ENCODE peak calls at places on chromosomes 12 and 14, in four cellular contexts. G is GM12878, J is HepG2, P is K562. H is an unnamed sample. For H3K36me3, the result is how much of the 10 kb centered on the place peaks cover.

GRCh38 chr12:105041186-105041585 is 43.1 kb downstream of the ALDH1L2 start:
- DNase-seq in G (no peak), J (no peak), P (no peak), H (no peak)

GRCh38 chr14:59215353-59215752 is 26.9 kb downstream of the DAAM1 start:
- DNase-seq in G (no peak), J (peak), P (no peak), H (peak)

GRCh38 chr14:74085047-74085637 is 386 bp downstream of the LIN52 start:
- DNase-seq in G (no peak), J (peak), P (peak), H (no peak)

GRCh38 chr14:44961151-44961729 is 507 bp downstream of the KLHL28 start:
- DNase-seq in G (no peak), J (no peak), P (peak), H (peak)

GRCh38 chr12:6199211-6199530 is 1.0 kb upstream of the CD9 start:
- DNase-seq in G (no peak), J (no peak), P (no peak), H (no peak)

GRCh38 chr14:68145036-68145435 is 325.5 kb downstream of the RAD51B start:
- DNase-seq in G (no peak), J (no peak), P (no peak), H (peak)

GRCh38 chr12:47935196-47935595 is 28.2 kb upstream of the TMEM106C start:
- DNase-seq in G (no peak), J (peak), P (no peak), H (no peak)

GRCh38 chr12:95653761-95654546 is 102.7 kb upstream of the USP44 start:
- DNase-seq in G (no peak), J (peak), P (no peak), H (peak)

GRCh38 chr12:115341442-115341841 is 657.5 kb upstream of the TBX3 start:
- DNase-seq in G (no peak), J (no peak), P (no peak), H (peak)

GRCh38 chr14:52286659-52287649 is 19.5 kb downstream of the PTGDR start:
- DNase-seq in G (no peak), J (no peak), P (no peak), H (no peak)

GRCh38 chr12:96766232-96766631 is 140.8 kb upstream of the NEDD1 start:
- DNase-seq in G (no peak), J (peak), P (no peak), H (no peak)

GRCh38 chr12:107091989-107092641 is 1.2 kb downstream of the CRY1 start:
- DNase-seq in G (peak), J (peak), P (peak), H (peak)

GRCh38 chr12:34401659-34402227 is 379.4 kb downstream of the ALG10 start:
- DNase-seq in G (no peak), J (no peak), P (peak), H (no peak)

GRCh38 chr14:72787841-72788240 is 106.1 kb downstream of the DPF3 start:
- DNase-seq in G (no peak), J (no peak), P (no peak), H (no peak)

GRCh38 chr12:103249614-103250013 is 246.2 kb downstream of the C12orf42 start:
- DNase-seq in G (no peak), J (no peak), P (no peak), H (no peak)

GRCh38 chr12:77686760-77687159 is 143.9 kb upstream of the NAV3 start:
- DNase-seq in G (no peak), J (no peak), P (no peak), H (peak)

GRCh38 chr14:64826333-64826732 is 53.4 kb downstream of the SPTB start:
- DNase-seq in G (no peak), J (no peak), P (no peak), H (no peak)

GRCh38 chr12:117363953-117364486 is 2.6 kb upstream of the NOS1 start:
- DNase-seq in G (no peak), J (no peak), P (no peak), H (no peak)

GRCh38 chr12:67540920-67541624 is 107.5 kb upstream of the DYRK2 start:
- DNase-seq in G (peak), J (no peak), P (no peak), H (no peak)

GRCh38 chr14:59098377-59098776 is 90.1 kb upstream of the DAAM1 start:
- DNase-seq in G (no peak), J (no peak), P (no peak), H (no peak)

GRCh38 chr12:107139787-107140186 is 46.4 kb upstream of the CRY1 start:
- DNase-seq in G (no peak), J (no peak), P (no peak), H (no peak)

GRCh38 chr14:82720931-82721330 is 1187.3 kb upstream of the SEL1L start:
- DNase-seq in G (no peak), J (no peak), P (no peak), H (no peak)

GRCh38 chr14:64800000-64800399 is 79.7 kb downstream of the SPTB start:
- DNase-seq in G (no peak), J (peak), P (no peak), H (peak)

GRCh38 chr12:51269174-51270066 is 795 bp downstream of the SMAGP start:
- DNase-seq in G (no peak), J (peak), P (no peak), H (peak)

GRCh38 chr14:54175298-54175942 is 218.8 kb upstream of the BMP4 start:
- DNase-seq in G (peak), J (peak), P (peak), H (peak)

GRCh38 chr14:100686858-100687257 is 39.8 kb upstream of the DLK1 start:
- DNase-seq in G (no peak), J (no peak), P (no peak), H (no peak)

GRCh38 chr12:123958462-123958861 is 14.2 kb downstream of the CCDC92 start:
- DNase-seq in G (no peak), J (no peak), P (no peak), H (no peak)

GRCh38 chr14:102929349-102930137 is 7.1 kb downstream of the AMN start:
- DNase-seq in G (no peak), J (no peak), P (no peak), H (no peak)

GRCh38 chr12:125443316-125443715 is 378.1 kb downstream of the AACS start:
- DNase-seq in G (no peak), J (no peak), P (no peak), H (no peak)

GRCh38 chr14:59207506-59207933 is 19.1 kb downstream of the DAAM1 start:
- DNase-seq in G (peak), J (no peak), P (no peak), H (no peak)

GRCh38 chr12:111033281-111034147 is 113.1 kb upstream of the MYL2 start:
- DNase-seq in G (no peak), J (no peak), P (no peak), H (no peak)

GRCh38 chr12:14931791-14932560 is 6.4 kb downstream of the ERP27 start:
- DNase-seq in G (no peak), J (no peak), P (no peak), H (no peak)

GRCh38 chr12:99092100-99092851 is 447.2 kb downstream of the APAF1 start:
- DNase-seq in G (no peak), J (no peak), P (no peak), H (no peak)

GRCh38 chr14:102993523-102993922 is 63.8 kb downstream of the CDC42BPB start:
- DNase-seq in G (no peak), J (peak), P (no peak), H (peak)

GRCh38 chr12:70609739-70610491 is 27.3 kb downstream of the PTPRB start:
- DNase-seq in G (no peak), J (no peak), P (peak), H (peak)

GRCh38 chr12:6987956-6988573 is 17.4 kb downstream of the EMG1 start:
- DNase-seq in G (no peak), J (no peak), P (no peak), H (no peak)

GRCh38 chr12:122203968-122204828 is 689 bp downstream of the B3GNT4 start:
- DNase-seq in G (no peak), J (no peak), P (no peak), H (no peak)

GRCh38 chr14:101600891-101601602 is 39.8 kb downstream of the DIO3 start:
- DNase-seq in G (no peak), J (no peak), P (no peak), H (no peak)

GRCh38 chr14:78747809-78748208 is 577.6 kb downstream of the NRXN3 start:
- DNase-seq in G (no peak), J (no peak), P (no peak), H (no peak)

GRCh38 chr12:111056618-111057521 is 136.5 kb upstream of the MYL2 start:
- DNase-seq in G (peak), J (no peak), P (peak), H (no peak)

GRCh38 chr12:16492820-16493797 is 112.9 kb downstream of the LMO3 start:
- DNase-seq in G (no peak), J (peak), P (no peak), H (no peak)

GRCh38 chr12:16495196-16495595 is 110.8 kb downstream of the LMO3 start:
- DNase-seq in G (no peak), J (no peak), P (no peak), H (no peak)

DNA sequence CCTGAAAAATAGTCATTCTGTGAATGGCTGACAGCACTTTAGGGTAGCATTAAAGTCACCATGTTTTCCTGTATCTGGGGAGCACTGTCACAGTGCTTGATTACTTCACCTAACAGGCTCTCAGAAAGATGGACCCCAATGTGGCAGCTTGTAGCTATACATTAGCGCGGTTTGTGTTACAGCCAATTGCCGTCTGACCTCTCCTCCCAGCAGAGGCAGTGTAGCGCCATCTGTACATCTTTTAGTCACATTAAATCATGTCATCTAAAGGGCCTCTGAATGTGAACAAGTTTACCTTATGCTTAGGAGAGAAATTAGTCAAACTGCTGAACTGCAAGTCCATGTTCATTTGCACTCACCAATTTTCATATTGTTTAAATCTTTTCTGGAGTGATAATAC is 113.7 kb downstream of the LMO3 start:
- DNase-seq in G (no peak), J (no peak), P (no peak), H (no peak)
- TF ChIP-seq MYC in G (no peak), J (no peak), P (no peak), H (no peak)

GRCh38 chr14:75803768-75804167 is 142.7 kb downstream of the TTLL5 start:
- DNase-seq in G (no peak), J (no peak), P (no peak), H (no peak)
- TF ChIP-seq MAX in G (no peak), J (no peak), P (no peak), H (no peak)

GRCh38 chr12:53484686-53485567 is 14.3 kb downstream of the MAP3K12 start:
- DNase-seq in G (no peak), J (no peak), P (no peak), H (no peak)

GRCh38 chr12:53482626-53483165 is 16.6 kb downstream of the MAP3K12 start:
- DNase-seq in G (no peak), J (no peak), P (no peak), H (no peak)

GRCh38 chr12:53483225-53483978 is 15.9 kb downstream of the MAP3K12 start:
- DNase-seq in G (no peak), J (no peak), P (no peak), H (no peak)

GRCh38 chr12:53481957-53482586 is 17.2 kb downstream of the MAP3K12 start:
- DNase-seq in G (no peak), J (peak), P (no peak), H (no peak)

DNA sequence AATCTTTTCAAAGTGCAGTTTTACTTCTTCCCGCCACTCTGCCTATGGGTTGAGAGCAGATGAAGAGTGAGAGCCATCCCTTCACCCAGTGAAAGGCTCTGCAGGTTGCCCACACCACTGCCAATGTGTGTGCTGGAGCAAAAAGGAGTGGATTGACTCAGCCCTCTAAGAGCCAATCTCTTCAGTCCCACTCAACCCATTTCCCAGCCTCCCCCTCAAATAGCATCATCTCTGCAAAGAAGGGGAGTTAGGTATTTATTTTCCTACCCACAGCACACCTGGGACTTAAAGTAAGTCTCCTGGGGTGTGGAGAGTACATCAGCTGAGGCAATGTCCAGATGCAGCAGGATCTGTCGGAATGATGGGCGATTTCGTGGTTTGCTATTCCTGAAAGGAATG is 15.3 kb downstream of the MAP3K12 start:
- DNase-seq in G (no peak), J (no peak), P (no peak), H (no peak)
- H3K36me3 ChIP-seq in G (under half), J (under half), P (half or more), H (half or more)

DNA sequence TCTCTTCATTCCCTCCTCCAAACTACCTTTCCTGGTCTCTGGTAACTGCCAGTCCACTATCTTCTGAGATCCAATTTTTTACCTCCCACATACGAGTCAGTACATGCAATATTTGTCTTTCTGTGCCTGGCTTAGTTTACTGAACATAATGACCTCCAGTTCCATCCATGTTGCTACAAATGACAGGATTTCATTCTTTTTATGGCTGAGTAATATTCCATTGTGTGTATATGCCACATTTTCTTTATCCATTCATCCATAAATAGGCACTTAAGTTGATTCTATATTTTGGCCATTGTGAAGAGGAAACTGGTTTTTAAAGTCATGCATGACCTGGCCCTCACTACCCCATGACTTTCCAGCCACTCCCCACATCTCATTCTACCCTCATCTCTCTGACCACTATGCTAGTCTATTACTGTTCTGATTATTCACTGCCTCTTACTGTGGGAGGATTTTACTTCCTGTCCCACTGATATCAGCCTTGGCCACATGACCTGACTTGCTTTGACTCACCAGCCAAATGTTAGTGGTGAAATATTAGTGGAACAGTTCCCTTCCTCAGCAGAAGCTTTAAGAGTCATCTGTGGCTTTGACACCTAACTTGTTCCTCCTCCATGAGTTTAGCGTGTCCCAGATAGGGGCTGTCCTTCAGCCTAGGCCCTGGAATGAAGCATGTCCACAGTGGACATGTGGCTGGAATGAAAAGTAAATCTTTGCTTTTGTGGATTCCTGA is 52.2 kb downstream of the GOLGA5 start:
- DNase-seq in G (peak), J (no peak), P (no peak), H (peak)
- TF ChIP-seq MYC in G (no peak), J (no peak), P (no peak), H (no peak)

DNA sequence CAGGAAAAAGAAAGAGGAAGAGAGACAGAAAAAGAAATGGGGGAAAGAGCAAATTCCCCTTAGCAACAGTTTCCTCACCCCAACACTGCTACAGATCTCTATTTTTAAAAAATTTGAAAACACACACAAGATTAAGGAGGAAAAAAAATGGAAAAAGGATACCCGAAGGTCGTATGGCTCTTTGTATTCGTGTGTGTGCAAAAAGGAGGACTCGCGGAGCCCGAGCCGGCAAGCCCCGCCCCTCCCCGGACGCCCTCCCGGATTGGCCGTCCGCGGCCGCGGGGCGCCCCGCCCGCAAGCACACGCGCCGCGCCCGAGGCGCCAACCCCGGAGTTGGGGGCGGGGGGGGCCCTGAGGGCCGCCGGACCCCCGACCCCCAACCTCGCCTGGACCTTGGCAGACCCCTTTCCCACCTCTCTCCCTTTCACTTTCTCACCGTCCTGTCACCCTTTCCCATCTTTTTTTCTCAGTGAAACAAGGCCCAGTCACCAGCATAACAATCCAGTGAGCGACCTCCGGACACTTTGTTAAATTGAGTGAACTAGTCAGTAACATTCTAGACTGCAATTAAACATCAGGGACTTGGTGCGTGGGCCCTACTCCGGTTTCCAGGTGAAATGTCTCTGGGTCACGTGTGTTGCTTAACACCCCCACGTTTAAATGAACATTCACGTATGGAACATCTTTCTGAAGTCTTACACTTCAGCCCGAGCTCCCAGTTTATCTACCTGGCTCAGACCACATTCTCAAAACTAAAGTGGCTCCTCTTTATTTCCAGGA is at the start of gene C14orf93:
- DNase-seq in G (no peak), J (peak), P (peak), H (peak)
- TF ChIP-seq MAX in G (peak), J (peak), P (peak), H (no peak)

GRCh38 chr12:54475542-54475941 is 2.1 kb upstream of the GTSF1 start:
- DNase-seq in G (no peak), J (no peak), P (no peak), H (no peak)

GRCh38 chr12:54472494-54473262 is 724 bp downstream of the GTSF1 start:
- DNase-seq in G (no peak), J (no peak), P (peak), H (no peak)

GRCh38 chr12:54479421-54479820 is 6.0 kb upstream of the GTSF1 start:
- DNase-seq in G (no peak), J (no peak), P (no peak), H (no peak)

GRCh38 chr12:54477259-54477658 is 3.9 kb upstream of the GTSF1 start:
- DNase-seq in G (no peak), J (no peak), P (no peak), H (no peak)

DNA sequence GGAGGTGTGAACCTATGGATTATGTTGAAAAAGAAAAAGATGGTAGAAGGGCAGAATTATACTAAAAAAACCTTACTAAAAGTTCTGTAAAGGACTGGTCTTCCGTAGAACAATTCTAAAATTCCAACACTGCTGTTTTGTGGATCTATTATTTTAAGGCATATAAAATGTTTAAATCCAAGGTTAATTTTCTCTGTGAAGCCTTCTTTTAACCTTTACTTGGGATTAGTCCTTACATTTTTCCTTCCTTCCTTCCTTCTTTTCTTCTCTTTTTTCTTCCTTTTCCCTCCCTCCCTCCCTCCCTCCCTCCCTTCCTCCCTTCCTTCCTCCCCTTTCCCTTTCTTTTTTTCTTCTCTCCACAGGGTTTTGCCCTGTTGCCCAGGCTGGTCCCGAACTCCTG is 4.9 kb upstream of the GTSF1 start:
- DNase-seq in G (no peak), J (no peak), P (no peak), H (no peak)
- H3K36me3 ChIP-seq in G (under half), J (under half), P (under half), H (under half)

GRCh38 chr12:108287227-108287626 is 51.9 kb downstream of the CMKLR1 start:
- DNase-seq in G (no peak), J (no peak), P (no peak), H (no peak)

GRCh38 chr12:108282160-108282559 is 57.0 kb downstream of the CMKLR1 start:
- DNase-seq in G (no peak), J (no peak), P (no peak), H (no peak)

GRCh38 chr12:108282676-108283075 is 56.4 kb downstream of the CMKLR1 start:
- DNase-seq in G (no peak), J (no peak), P (no peak), H (peak)

GRCh38 chr12:108284163-108284562 is 54.9 kb downstream of the CMKLR1 start:
- DNase-seq in G (no peak), J (no peak), P (no peak), H (no peak)

DNA sequence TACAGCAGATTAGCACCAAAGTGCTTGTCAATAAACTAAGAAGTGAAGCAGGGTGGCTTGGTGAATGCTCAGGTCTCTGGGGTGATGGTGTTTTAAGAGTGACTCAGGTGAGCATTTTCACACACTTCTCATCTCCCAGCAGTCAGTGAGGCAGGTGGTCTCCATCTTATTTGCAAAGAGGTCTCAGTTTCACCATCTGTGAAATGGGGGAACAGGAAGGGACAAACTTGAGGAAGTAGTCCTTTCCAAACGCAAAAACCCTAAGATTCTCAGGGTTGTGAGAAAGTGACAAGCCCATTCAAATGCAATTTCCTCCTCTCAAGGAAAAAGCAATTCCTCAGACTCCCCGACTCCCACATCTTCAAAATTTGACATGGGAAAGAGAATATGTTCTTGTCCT is 54.1 kb downstream of the CMKLR1 start:
- DNase-seq in G (no peak), J (no peak), P (no peak), H (no peak)
- TF ChIP-seq MYC in G (no peak), J (no peak), P (no peak), H (no peak)